ENCODE peak calls at places on chromosomes 5 and 9, in seven cellular contexts. M is kidney tubule cell; V is activated CD4-positive, alpha-beta T cell treated with anti-CD3 and anti-CD28 coated beads, Interleukin-2, amount 10 ng/mL, durations not matched to agents 7 days and 5 days; J is AG10803; K is neural progenitor cell; Z is stimulated activated CD4-positive, alpha-beta T cell treated with anti-CD3 and anti-CD28 coated beads, Interleukin-2, amount 100 ng/mL, for 48 hours; P is A549. Y is an unnamed sample.
A peak's percentile ranks its signal among the peaks of the same experiment; 100 is the strongest.

GRCh38 chr5:107653685-107654084 is 17.1 kb downstream of the EFNA5 start:
- DNase-seq in J (no peak), M (no peak), Z (no peak), P (no peak), V (no peak), K (no peak), Y (no peak)

GRCh38 chr9:70135176-70135575 is 91.5 kb downstream of the MAMDC2 start:
- DNase-seq in M (no peak), V (no peak), K (no peak), P (no peak), J (no peak), Z (no peak), Y (no peak)

GRCh38 chr9:95336281-95336680 is 18.8 kb upstream of the FANCC start:
- DNase-seq in K (no peak), M (no peak), J (no peak), V (no peak), P (no peak), Z (no peak), Y (no peak)

GRCh38 chr5:16774806-16775205 is 158.0 kb upstream of the RETREG1 start:
- DNase-seq in Z (no peak), M (no peak), J (peak; percentile 64), K (no peak), P (no peak), V (no peak), Y (no peak)

GRCh38 chr5:43731573-43731972 is 128.6 kb downstream of the NNT start:
- DNase-seq in M (no peak), K (no peak), J (no peak), Z (no peak), V (no peak), P (no peak), Y (no peak)

GRCh38 chr5:91038180-91038808 is 344.8 kb downstream of the ARRDC3 start:
- DNase-seq in P (no peak), J (peak; percentile 15), V (no peak), K (no peak), Z (no peak), M (no peak), Y (no peak)

GRCh38 chr9:115057559-115057958 is 60.4 kb downstream of the TNC start:
- DNase-seq in P (no peak), V (no peak), K (no peak), M (no peak), J (no peak), Z (no peak), Y (no peak)

GRCh38 chr5:52469420-52469819 is 318.3 kb upstream of the ITGA1 start:
- DNase-seq in V (peak; percentile 27), Z (no peak), M (no peak), K (no peak), J (no peak), P (no peak), Y (no peak)

GRCh38 chr5:142304013-142304701 is 20.7 kb downstream of the SPRY4 start:
- DNase-seq in K (no peak), V (no peak), J (no peak), M (no peak), Z (no peak), P (no peak), Y (no peak)

GRCh38 chr5:138953370-138954256 is 78.5 kb upstream of the LRRTM2 start:
- DNase-seq in J (peak; percentile 73), M (peak; percentile 78), P (no peak), K (no peak), Z (no peak), V (peak; percentile 46), Y (peak; percentile 88)

GRCh38 chr5:34042302-34042701 is 711 bp downstream of the C1QTNF3 start:
- DNase-seq in V (no peak), J (no peak), M (peak; percentile 77), Z (no peak), P (no peak), K (no peak), Y (peak; percentile 19)

GRCh38 chr5:157532022-157532421 is 43.6 kb downstream of the ADAM19 start:
- DNase-seq in J (no peak), M (no peak), K (no peak), V (no peak), P (no peak), Z (no peak), Y (no peak)

GRCh38 chr9:128160603-128160987 is 530 bp downstream of the BBLN start:
- DNase-seq in K (peak; percentile 59), V (peak; percentile 44), M (no peak), P (no peak), J (peak; percentile 13), Z (peak; percentile 46), Y (no peak)

GRCh38 chr5:88875609-88876234 is 7.3 kb downstream of the MEF2C start:
- DNase-seq in Z (no peak), M (peak; percentile 19), P (no peak), K (no peak), V (no peak), J (no peak), Y (no peak)

GRCh38 chr9:127910613-127911205 is 6.1 kb downstream of the ST6GALNAC4 start:
- DNase-seq in V (no peak), J (peak; percentile 83), P (no peak), K (no peak), Z (no peak), M (peak; percentile 68), Y (no peak)

GRCh38 chr5:170737591-170737990 is 45.9 kb upstream of the GABRP start:
- DNase-seq in V (no peak), M (no peak), J (no peak), Z (no peak), P (no peak), K (no peak), Y (no peak)

GRCh38 chr5:179142434-179143198 is 82.4 kb downstream of the ZNF354C start:
- DNase-seq in Z (peak; percentile 15), V (peak; percentile 22), P (no peak), M (peak; percentile 73), K (no peak), J (peak; percentile 69), Y (no peak)

GRCh38 chr5:176542135-176542595 is 5.0 kb upstream of the RNF44 start:
- DNase-seq in Z (peak; percentile 46), M (no peak), P (no peak), V (peak; percentile 71), K (no peak), J (no peak), Y (no peak)

GRCh38 chr5:77322406-77322805 is 111.9 kb downstream of the PDE8B start:
- DNase-seq in K (no peak), J (no peak), P (no peak), V (no peak), M (no peak), Z (no peak), Y (no peak)

GRCh38 chr5:132104561-132104960 is 31.0 kb downstream of the CSF2 start:
- DNase-seq in Z (no peak), M (peak; percentile 48), K (no peak), P (no peak), V (no peak), J (peak; percentile 68), Y (no peak)

GRCh38 chr9:96232539-96233241 is 69.3 kb downstream of the HSD17B3 start:
- DNase-seq in P (peak; percentile 69), M (peak; percentile 54), V (peak; percentile 37), J (peak; percentile 55), K (peak; percentile 60), Z (peak; percentile 18), Y (no peak)

GRCh38 chr5:119435436-119436132 is 16.7 kb upstream of the HSD17B4 start:
- DNase-seq in Z (peak; percentile 54), J (peak; percentile 51), K (peak; percentile 68), V (peak; percentile 73), M (peak; percentile 83), P (peak; percentile 33), Y (no peak)

GRCh38 chr9:100505564-100506159 is 32.7 kb downstream of the TMEFF1 start:
- DNase-seq in J (peak; percentile 36), P (peak; percentile 50), Z (peak; percentile 73), M (peak; percentile 76), K (peak; percentile 71), V (peak; percentile 66), Y (no peak)

GRCh38 chr5:59107692-59108091 is 524.8 kb downstream of the RAB3C start:
- DNase-seq in Z (no peak), M (peak; percentile 75), V (no peak), P (no peak), J (peak; percentile 21), K (no peak), Y (no peak)

GRCh38 chr9:135703726-135704125 is 1.7 kb downstream of the KCNT1 start:
- DNase-seq in K (peak; percentile 64), Z (no peak), V (no peak), J (no peak), M (no peak), P (no peak), Y (peak; percentile 10)

GRCh38 chr5:39394946-39395345 is 29.8 kb downstream of the DAB2 start:
- DNase-seq in J (peak; percentile 75), V (no peak), K (no peak), Z (no peak), P (no peak), M (peak; percentile 75), Y (no peak)

GRCh38 chr5:14267166-14267838 is 124.2 kb downstream of the TRIO start:
- DNase-seq in P (no peak), M (peak; percentile 42), V (no peak), K (no peak), J (no peak), Z (no peak), Y (no peak)

GRCh38 chr5:99900302-99900811 is 634.8 kb upstream of the FAM174A start:
- DNase-seq in Z (no peak), M (peak; percentile 73), J (no peak), K (no peak), P (no peak), V (no peak), Y (no peak)

GRCh38 chr5:151678713-151679112 is 8.0 kb downstream of the SPARC start:
- DNase-seq in M (no peak), K (no peak), V (no peak), Z (no peak), P (no peak), J (no peak), Y (no peak)

Y was measured in anterior cingulate cortex.